ENCODE peak calls at places on chromosomes 3 and 15, in nine cellular contexts. N, P, I, F, E, W, H, M and Y are unnamed samples.

GRCh38 chr15:90539789-90540188 is 10.1 kb downstream of the CRTC3 start:
- DNase-seq in N (no peak), P (no peak), I (no peak), F (no peak), E (no peak), W (no peak), H (no peak), M (no peak), Y (no peak)

GRCh38 chr3:81891496-81891895 is 130.1 kb upstream of the GBE1 start:
- DNase-seq in N (no peak), P (no peak), I (no peak), F (no peak), E (peak; percentile 54), W (no peak), H (no peak), M (no peak), Y (no peak)

GRCh38 chr3:134615743-134616142 is 35.1 kb downstream of the KY start:
- DNase-seq in N (no peak), P (no peak), I (no peak), F (no peak), E (no peak), W (no peak), H (no peak), M (no peak), Y (no peak)

GRCh38 chr15:29071907-29072273 is 186.1 kb downstream of the APBA2 start:
- DNase-seq in N (no peak), P (no peak), I (no peak), F (no peak), E (no peak), W (no peak), H (no peak), M (no peak), Y (no peak)

GRCh38 chr3:163327086-163327485 is 1751.2 kb downstream of the SI start:
- DNase-seq in N (no peak), P (no peak), I (no peak), F (no peak), E (no peak), W (no peak), H (no peak), M (no peak), Y (no peak)

GRCh38 chr15:35546581-35547381 is 816 bp upstream of the DPH6 start:
- DNase-seq in N (no peak), P (no peak), I (no peak), F (no peak), E (peak; percentile 4), W (no peak), H (no peak), M (no peak), Y (no peak)

GRCh38 chr15:59169337-59169736 is 37.3 kb upstream of the LDHAL6B start:
- DNase-seq in N (no peak), P (no peak), I (peak; percentile 80), F (no peak), E (no peak), W (no peak), H (no peak), M (no peak), Y (no peak)

GRCh38 chr15:31016446-31016915 is 25.1 kb upstream of the MTMR10 start:
- DNase-seq in N (no peak), P (no peak), I (peak; percentile 59), F (no peak), E (no peak), W (no peak), H (no peak), M (no peak), Y (no peak)

GRCh38 chr15:60391722-60392340 is 6.0 kb downstream of the ANXA2 start:
- DNase-seq in N (no peak), P (no peak), I (no peak), F (peak; percentile 21), E (no peak), W (no peak), H (no peak), M (no peak), Y (no peak)

GRCh38 chr3:10495003-10495402 is 10.4 kb downstream of the ATP2B2 start:
- DNase-seq in N (no peak), P (no peak), I (peak; percentile 20), F (no peak), E (peak; percentile 27), W (no peak), H (no peak), M (no peak), Y (no peak)

GRCh38 chr3:180802837-180803236 is 109.6 kb upstream of the FXR1 start:
- DNase-seq in N (no peak), P (no peak), I (peak; percentile 25), F (no peak), E (peak; percentile 69), W (peak; percentile 10), H (no peak), M (no peak), Y (no peak)

GRCh38 chr3:11820540-11821041 is 26.1 kb downstream of the TAMM41 start:
- DNase-seq in N (no peak), P (peak; percentile 25), I (peak; percentile 57), F (no peak), E (peak; percentile 13), W (no peak), H (no peak), M (no peak), Y (no peak)

GRCh38 chr3:45693941-45694521 is 4.8 kb downstream of the SACM1L start:
- DNase-seq in N (no peak), P (no peak), I (no peak), F (no peak), E (no peak), W (no peak), H (no peak), M (no peak), Y (no peak)

GRCh38 chr3:148955544-148956346 is 35.6 kb upstream of the GYG1 start:
- DNase-seq in N (no peak), P (no peak), I (peak; percentile 87), F (peak; percentile 35), E (peak; percentile 76), W (no peak), H (no peak), M (peak; percentile 67), Y (no peak)
- TF ChIP-seq POLR2AphosphoS5 in N (peak; percentile 82), P (no peak), I (no peak), F (peak; percentile 10), E (no peak), W (no peak), H (no peak), M (peak; percentile 75), Y (no peak)

GRCh38 chr3:52479876-52480575 is 15.1 kb upstream of the STAB1 start:
- DNase-seq in N (no peak), P (no peak), I (no peak), F (no peak), E (no peak), W (no peak), H (no peak), M (no peak), Y (no peak)

GRCh38 chr3:52477076-52477895 is 17.9 kb upstream of the STAB1 start:
- DNase-seq in N (no peak), P (no peak), I (no peak), F (no peak), E (no peak), W (no peak), H (no peak), M (no peak), Y (no peak)

GRCh38 chr3:52481819-52482521 is 13.2 kb upstream of the STAB1 start:
- DNase-seq in N (no peak), P (no peak), I (peak; percentile 29), F (no peak), E (peak; percentile 89), W (no peak), H (no peak), M (no peak), Y (no peak)

GRCh38 chr3:52480768-52481715 is 14.1 kb upstream of the STAB1 start:
- DNase-seq in N (no peak), P (no peak), I (no peak), F (no peak), E (no peak), W (no peak), H (no peak), M (no peak), Y (no peak)

GRCh38 chr3:52479037-52479875 is 15.9 kb upstream of the STAB1 start:
- DNase-seq in N (no peak), P (no peak), I (no peak), F (no peak), E (no peak), W (no peak), H (no peak), M (no peak), Y (no peak)
- TF ChIP-seq POLR2AphosphoS5 in N (no peak), P (no peak), I (no peak), F (no peak), E (no peak), W (no peak), H (no peak), M (no peak), Y (peak; percentile 22)

GRCh38 chr3:64687381-64687780 is 419 bp downstream of the ADAMTS9 start:
- DNase-seq in N (no peak), P (no peak), I (peak; percentile 16), F (peak; percentile 8), E (no peak), W (no peak), H (no peak), M (peak; percentile 21), Y (no peak)

GRCh38 chr3:64685331-64685799 is 2.4 kb downstream of the ADAMTS9 start:
- DNase-seq in N (no peak), P (no peak), I (no peak), F (peak; percentile 48), E (no peak), W (no peak), H (no peak), M (peak; percentile 34), Y (no peak)

GRCh38 chr3:64686446-64686908 is 1.3 kb downstream of the ADAMTS9 start:
- DNase-seq in N (no peak), P (no peak), I (peak; percentile 77), F (peak; percentile 39), E (peak; percentile 66), W (no peak), H (no peak), M (peak; percentile 37), Y (no peak)

GRCh38 chr3:64685800-64686445 is 1.9 kb downstream of the ADAMTS9 start:
- DNase-seq in N (peak; percentile 96), P (no peak), I (peak; percentile 96), F (peak; percentile 89), E (peak; percentile 92), W (no peak), H (peak; percentile 89), M (peak; percentile 96), Y (no peak)

DNA sequence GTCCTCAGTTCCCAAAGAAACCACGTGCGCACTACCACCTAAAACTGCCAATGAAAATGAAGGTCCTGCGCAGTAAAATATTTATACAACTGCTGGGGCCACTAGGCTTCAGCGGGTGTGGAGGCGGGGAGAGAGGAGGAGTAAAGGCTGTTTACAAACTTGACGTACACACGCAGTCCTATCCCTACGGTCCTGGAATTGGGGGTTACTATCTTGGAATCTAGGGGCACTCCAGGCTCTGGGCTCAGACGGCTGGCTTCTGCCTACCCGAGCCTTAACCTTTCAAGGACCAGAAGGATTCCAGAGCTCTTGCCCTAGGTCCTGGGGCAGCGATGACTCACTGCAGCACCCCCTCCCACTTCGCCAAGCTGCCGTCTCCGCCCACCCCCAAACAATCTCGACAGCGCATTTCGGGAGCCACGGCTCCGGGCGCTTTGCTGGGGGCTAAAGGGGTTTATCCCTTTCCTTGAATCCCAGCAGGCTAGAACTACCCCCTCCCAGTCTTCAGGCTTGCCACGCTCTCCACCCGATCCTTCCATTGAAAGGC is 3.0 kb downstream of the ADAMTS9 start:
- DNase-seq in N (no peak), P (no peak), I (peak; percentile 83), F (peak; percentile 34), E (peak; percentile 60), W (no peak), H (peak; percentile 81), M (peak; percentile 58), Y (no peak)
- TF ChIP-seq POLR2AphosphoS5 in N (peak; percentile 77), P (no peak), I (no peak), F (peak; percentile 67), E (no peak), W (no peak), H (no peak), M (peak; percentile 85), Y (no peak)

GRCh38 chr3:3586843-3587626 is 212.2 kb upstream of the LRRN1 start:
- DNase-seq in N (no peak), P (no peak), I (no peak), F (no peak), E (no peak), W (no peak), H (no peak), M (no peak), Y (no peak)
- TF ChIP-seq POLR2AphosphoS5 in N (no peak), P (no peak), I (no peak), F (no peak), E (no peak), W (no peak), H (peak; percentile 44), M (no peak), Y (no peak)